ENCODE peak calls at places on chromosomes 12 and 14, in six cellular contexts. G is stimulated activated CD4-positive, alpha-beta T cell treated with anti-CD3 and anti-CD28 coated beads, Interleukin-15, amount 100 ng/mL, for 48 hours; A is GM13977; J is CD4-positive, alpha-beta T cell; S is EH; U is GM23248. N is an unnamed sample.

GRCh38 chr14:35052637-35053036 is 6.6 kb downstream of the FAM177A1 start:
- DNase-seq in G (no peak), A (no peak), J (no peak), S (no peak), U (no peak), N (no peak)

GRCh38 chr12:51972849-51973273 is 21.4 kb downstream of the ACVR1B start:
- DNase-seq in G (peak), A (no peak), J (no peak), S (peak), U (peak), N (peak)

GRCh38 chr12:112524676-112525425 is 106.1 kb downstream of the PTPN11 start:
- DNase-seq in G (no peak), A (no peak), J (no peak), S (peak), U (peak), N (peak)

GRCh38 chr12:12979731-12980259 is 20.3 kb downstream of the HEBP1 start:
- DNase-seq in G (no peak), A (no peak), J (no peak), S (peak), U (peak), N (peak)

GRCh38 chr12:26940820-26941219 is 2.5 kb downstream of the FGFR1OP2 start:
- DNase-seq in G (no peak), A (no peak), J (no peak), S (no peak), U (peak), N (peak)

GRCh38 chr14:68978550-68978911 is 571 bp downstream of the ACTN1 start:
- DNase-seq in G (no peak), A (peak), J (no peak), S (peak), U (peak), N (no peak)

GRCh38 chr12:111396726-111397445 is 8.8 kb upstream of the SH2B3 start:
- DNase-seq in G (peak), A (peak), J (peak), S (peak), U (peak), N (peak)

GRCh38 chr12:62434504-62435336 is 31.9 kb upstream of the MON2 start:
- DNase-seq in G (no peak), A (no peak), J (no peak), S (no peak), U (peak), N (no peak)

GRCh38 chr14:51614707-51615106 is 37.0 kb upstream of the FRMD6 start:
- DNase-seq in G (no peak), A (no peak), J (no peak), S (peak), U (peak), N (peak)

GRCh38 chr12:122835693-122836026 is 403 bp downstream of the HIP1R start:
- DNase-seq in G (no peak), A (peak), J (no peak), S (no peak), U (no peak), N (no peak)

GRCh38 chr12:17276196-17276595 is 670.2 kb upstream of the LMO3 start:
- DNase-seq in G (no peak), A (no peak), J (no peak), S (no peak), U (no peak), N (no peak)

GRCh38 chr12:49296034-49296835 is 1.3 kb downstream of the PRPH start:
- DNase-seq in G (peak), A (peak), J (peak), S (peak), U (peak), N (no peak)

GRCh38 chr12:107564946-107565345 is 120.7 kb upstream of the PWP1 start:
- DNase-seq in G (no peak), A (no peak), J (no peak), S (no peak), U (peak), N (no peak)

GRCh38 chr12:101823891-101824290 is 6.9 kb downstream of the GNPTAB start:
- DNase-seq in G (peak), A (peak), J (peak), S (peak), U (peak), N (no peak)

GRCh38 chr12:57272337-57273151 is 21.6 kb upstream of the STAC3 start:
- DNase-seq in G (no peak), A (no peak), J (no peak), S (peak), U (peak), N (peak)

GRCh38 chr12:68189766-68190700 is 30.5 kb upstream of the IFNG start:
- DNase-seq in G (no peak), A (no peak), J (peak), S (peak), U (peak), N (peak)

GRCh38 chr14:89617471-89618291 is 200.6 kb upstream of the FOXN3 start:
- DNase-seq in G (no peak), A (peak), J (no peak), S (peak), U (peak), N (peak)

GRCh38 chr12:49283541-49284429 is 11.2 kb upstream of the PRPH start:
- DNase-seq in G (no peak), A (no peak), J (no peak), S (no peak), U (no peak), N (no peak)

GRCh38 chr14:53183611-53184010 is 30.5 kb upstream of the DDHD1 start:
- DNase-seq in G (no peak), A (no peak), J (no peak), S (peak), U (peak), N (peak)

GRCh38 chr12:12266389-12266872 is 413 bp downstream of the LRP6 start:
- DNase-seq in G (no peak), A (no peak), J (no peak), S (no peak), U (peak), N (no peak)

GRCh38 chr12:57460457-57461325 is 1.1 kb downstream of the GLI1 start:
- DNase-seq in G (no peak), A (peak), J (no peak), S (no peak), U (no peak), N (no peak)

GRCh38 chr12:111581434-111582132 is 17.5 kb downstream of the ATXN2 start:
- DNase-seq in G (no peak), A (no peak), J (no peak), S (no peak), U (no peak), N (no peak)

GRCh38 chr14:55411426-55412389 is at the start of gene ATG14:
- DNase-seq in G (peak), A (peak), J (peak), S (peak), U (peak), N (peak)

GRCh38 chr12:89333564-89334252 is 18.6 kb downstream of the DUSP6 start:
- DNase-seq in G (no peak), A (no peak), J (no peak), S (peak), U (no peak), N (no peak)

GRCh38 chr14:95445676-95446075 is 70.8 kb downstream of the SYNE3 start:
- DNase-seq in G (no peak), A (no peak), J (no peak), S (no peak), U (no peak), N (no peak)